ENCODE peak calls at places on chromosomes 6 and 20, in ten cellular contexts. One of them, this sample, is unnamed.

GRCh38 chr6:33878541-33878940 is 74.7 kb upstream of the MLN start:
- DNase-seq in lung microvascular endothelial cell: no peak
- DNase-seq in HS-27A: no peak
- DNase-seq in lower lobe of right lung: no peak
- DNase-seq in neuronal stem cell: no peak
- DNase-seq in GM06990: no peak
- DNase-seq in stimulated activated naive B cell treated with anti-CD40 and anti-IgM and Interleukin-4, amounts not matched to agents 10 μg/mL and 1 μg/mL and 100 μg/mL, for 72 hours: no peak
- DNase-seq in fibroblast of lung: no peak
- DNase-seq in Calu3: no peak
- DNase-seq in nucleus accumbens: no peak
- DNase-seq in this sample: no peak

GRCh38 chr6:11413112-11413687 is 124.3 kb upstream of the TMEM170B start:
- DNase-seq in Calu3: no peak
- DNase-seq in lower lobe of right lung: no peak
- DNase-seq in GM06990: no peak
- DNase-seq in nucleus accumbens: no peak
- DNase-seq in neuronal stem cell: no peak
- DNase-seq in HS-27A: no peak
- DNase-seq in stimulated activated naive B cell treated with anti-CD40 and anti-IgM and Interleukin-4, amounts not matched to agents 10 μg/mL and 1 μg/mL and 100 μg/mL, for 72 hours: no peak
- DNase-seq in lung microvascular endothelial cell: no peak
- DNase-seq in fibroblast of lung: no peak
- DNase-seq in this sample: no peak

GRCh38 chr20:1893721-1894470 is 1.3 kb upstream of the SIRPA start:
- DNase-seq in lower lobe of right lung: peak; percentile 86
- DNase-seq in lung microvascular endothelial cell: peak; percentile 17
- DNase-seq in stimulated activated naive B cell treated with anti-CD40 and anti-IgM and Interleukin-4, amounts not matched to agents 10 μg/mL and 1 μg/mL and 100 μg/mL, for 72 hours: peak; percentile 23
- DNase-seq in GM06990: no peak
- DNase-seq in neuronal stem cell: no peak
- DNase-seq in HS-27A: no peak
- DNase-seq in nucleus accumbens: peak; percentile 40
- DNase-seq in fibroblast of lung: no peak
- DNase-seq in Calu3: peak; percentile 9
- DNase-seq in this sample: no peak

GRCh38 chr20:52056203-52057062 is 135.1 kb downstream of the ZFP64 start:
- DNase-seq in Calu3: no peak
- DNase-seq in lower lobe of right lung: no peak
- DNase-seq in nucleus accumbens: no peak
- DNase-seq in HS-27A: peak; percentile 69
- DNase-seq in fibroblast of lung: peak; percentile 71
- DNase-seq in stimulated activated naive B cell treated with anti-CD40 and anti-IgM and Interleukin-4, amounts not matched to agents 10 μg/mL and 1 μg/mL and 100 μg/mL, for 72 hours: no peak
- DNase-seq in GM06990: no peak
- DNase-seq in neuronal stem cell: no peak
- DNase-seq in lung microvascular endothelial cell: no peak
- DNase-seq in this sample: no peak

GRCh38 chr6:33392168-33392947 is 735 bp downstream of the KIFC1 start:
- DNase-seq in lung microvascular endothelial cell: no peak
- DNase-seq in HS-27A: no peak
- DNase-seq in GM06990: no peak
- DNase-seq in neuronal stem cell: no peak
- DNase-seq in fibroblast of lung: no peak
- DNase-seq in lower lobe of right lung: no peak
- DNase-seq in Calu3: no peak
- DNase-seq in stimulated activated naive B cell treated with anti-CD40 and anti-IgM and Interleukin-4, amounts not matched to agents 10 μg/mL and 1 μg/mL and 100 μg/mL, for 72 hours: no peak
- DNase-seq in nucleus accumbens: no peak
- DNase-seq in this sample: no peak

GRCh38 chr20:1827974-1828785 is 67.0 kb upstream of the SIRPA start:
- DNase-seq in fibroblast of lung: no peak
- DNase-seq in nucleus accumbens: peak; percentile 97
- DNase-seq in GM06990: no peak
- DNase-seq in neuronal stem cell: no peak
- DNase-seq in HS-27A: no peak
- DNase-seq in lung microvascular endothelial cell: no peak
- DNase-seq in Calu3: peak; percentile 80
- DNase-seq in lower lobe of right lung: no peak
- DNase-seq in stimulated activated naive B cell treated with anti-CD40 and anti-IgM and Interleukin-4, amounts not matched to agents 10 μg/mL and 1 μg/mL and 100 μg/mL, for 72 hours: peak; percentile 73
- DNase-seq in this sample: peak; percentile 59

GRCh38 chr20:63495771-63496403 is 3.0 kb downstream of the EEF1A2 start:
- DNase-seq in GM06990: no peak
- DNase-seq in stimulated activated naive B cell treated with anti-CD40 and anti-IgM and Interleukin-4, amounts not matched to agents 10 μg/mL and 1 μg/mL and 100 μg/mL, for 72 hours: peak; percentile 39
- DNase-seq in lung microvascular endothelial cell: peak; percentile 67
- DNase-seq in lower lobe of right lung: peak; percentile 83
- DNase-seq in HS-27A: no peak
- DNase-seq in Calu3: peak; percentile 80
- DNase-seq in fibroblast of lung: peak; percentile 43
- DNase-seq in nucleus accumbens: peak; percentile 15
- DNase-seq in neuronal stem cell: peak; percentile 67
- DNase-seq in this sample: peak; percentile 77

GRCh38 chr6:24799541-24799915 is 811 bp upstream of the ARMH2 start:
- DNase-seq in stimulated activated naive B cell treated with anti-CD40 and anti-IgM and Interleukin-4, amounts not matched to agents 10 μg/mL and 1 μg/mL and 100 μg/mL, for 72 hours: no peak
- DNase-seq in HS-27A: no peak
- DNase-seq in lower lobe of right lung: no peak
- DNase-seq in lung microvascular endothelial cell: no peak
- DNase-seq in nucleus accumbens: no peak
- DNase-seq in fibroblast of lung: no peak
- DNase-seq in neuronal stem cell: no peak
- DNase-seq in GM06990: no peak
- DNase-seq in Calu3: no peak
- DNase-seq in this sample: no peak

GRCh38 chr20:4051413-4052138 is 36.2 kb upstream of the RNF24 start:
- DNase-seq in nucleus accumbens: no peak
- DNase-seq in Calu3: no peak
- DNase-seq in GM06990: no peak
- DNase-seq in stimulated activated naive B cell treated with anti-CD40 and anti-IgM and Interleukin-4, amounts not matched to agents 10 μg/mL and 1 μg/mL and 100 μg/mL, for 72 hours: no peak
- DNase-seq in neuronal stem cell: no peak
- DNase-seq in fibroblast of lung: no peak
- DNase-seq in lung microvascular endothelial cell: no peak
- DNase-seq in lower lobe of right lung: no peak
- DNase-seq in HS-27A: no peak
- DNase-seq in this sample: no peak

GRCh38 chr20:4067600-4068261 is 52.4 kb upstream of the RNF24 start:
- DNase-seq in lung microvascular endothelial cell: no peak
- DNase-seq in Calu3: peak; percentile 11
- DNase-seq in neuronal stem cell: no peak
- DNase-seq in stimulated activated naive B cell treated with anti-CD40 and anti-IgM and Interleukin-4, amounts not matched to agents 10 μg/mL and 1 μg/mL and 100 μg/mL, for 72 hours: no peak
- DNase-seq in lower lobe of right lung: no peak
- DNase-seq in fibroblast of lung: peak; percentile 75
- DNase-seq in GM06990: no peak
- DNase-seq in nucleus accumbens: no peak
- DNase-seq in HS-27A: peak; percentile 80
- DNase-seq in this sample: no peak

GRCh38 chr6:88636871-88637270 is 326.5 kb downstream of the RNGTT start:
- DNase-seq in HS-27A: no peak
- DNase-seq in lower lobe of right lung: no peak
- DNase-seq in lung microvascular endothelial cell: no peak
- DNase-seq in neuronal stem cell: no peak
- DNase-seq in fibroblast of lung: no peak
- DNase-seq in stimulated activated naive B cell treated with anti-CD40 and anti-IgM and Interleukin-4, amounts not matched to agents 10 μg/mL and 1 μg/mL and 100 μg/mL, for 72 hours: no peak
- DNase-seq in nucleus accumbens: no peak
- DNase-seq in Calu3: no peak
- DNase-seq in GM06990: no peak
- DNase-seq in this sample: no peak

GRCh38 chr6:16901777-16902176 is 140.5 kb upstream of the ATXN1 start:
- DNase-seq in Calu3: peak; percentile 15
- DNase-seq in GM06990: no peak
- DNase-seq in stimulated activated naive B cell treated with anti-CD40 and anti-IgM and Interleukin-4, amounts not matched to agents 10 μg/mL and 1 μg/mL and 100 μg/mL, for 72 hours: no peak
- DNase-seq in nucleus accumbens: no peak
- DNase-seq in lower lobe of right lung: peak; percentile 83
- DNase-seq in lung microvascular endothelial cell: peak; percentile 20
- DNase-seq in fibroblast of lung: peak; percentile 90
- DNase-seq in neuronal stem cell: no peak
- DNase-seq in HS-27A: peak; percentile 12
- DNase-seq in this sample: no peak

GRCh38 chr6:7615611-7616383 is 25.8 kb downstream of the SNRNP48 start:
- DNase-seq in neuronal stem cell: peak; percentile 47
- DNase-seq in lower lobe of right lung: no peak
- DNase-seq in HS-27A: no peak
- DNase-seq in fibroblast of lung: peak; percentile 69
- DNase-seq in lung microvascular endothelial cell: peak; percentile 76
- DNase-seq in Calu3: peak; percentile 32
- DNase-seq in nucleus accumbens: no peak
- DNase-seq in stimulated activated naive B cell treated with anti-CD40 and anti-IgM and Interleukin-4, amounts not matched to agents 10 μg/mL and 1 μg/mL and 100 μg/mL, for 72 hours: peak; percentile 14
- DNase-seq in GM06990: peak; percentile 15
- DNase-seq in this sample: peak; percentile 42

GRCh38 chr6:17353440-17354175 is 39.8 kb upstream of the CAP2 start:
- DNase-seq in HS-27A: no peak
- DNase-seq in lower lobe of right lung: no peak
- DNase-seq in stimulated activated naive B cell treated with anti-CD40 and anti-IgM and Interleukin-4, amounts not matched to agents 10 μg/mL and 1 μg/mL and 100 μg/mL, for 72 hours: no peak
- DNase-seq in nucleus accumbens: peak; percentile 24
- DNase-seq in lung microvascular endothelial cell: no peak
- DNase-seq in GM06990: no peak
- DNase-seq in Calu3: no peak
- DNase-seq in fibroblast of lung: no peak
- DNase-seq in neuronal stem cell: no peak
- DNase-seq in this sample: no peak

GRCh38 chr20:36454664-36455427 is 86.5 kb upstream of the MYL9 start:
- DNase-seq in lower lobe of right lung: peak; percentile 62
- DNase-seq in nucleus accumbens: no peak
- DNase-seq in HS-27A: no peak
- DNase-seq in neuronal stem cell: peak; percentile 64
- DNase-seq in Calu3: peak; percentile 46
- DNase-seq in lung microvascular endothelial cell: peak; percentile 43
- DNase-seq in fibroblast of lung: no peak
- DNase-seq in GM06990: no peak
- DNase-seq in stimulated activated naive B cell treated with anti-CD40 and anti-IgM and Interleukin-4, amounts not matched to agents 10 μg/mL and 1 μg/mL and 100 μg/mL, for 72 hours: no peak
- DNase-seq in this sample: no peak

GRCh38 chr6:33708516-33709204 is 2.8 kb downstream of the UQCC2 start:
- DNase-seq in neuronal stem cell: no peak
- DNase-seq in lung microvascular endothelial cell: no peak
- DNase-seq in GM06990: no peak
- DNase-seq in HS-27A: no peak
- DNase-seq in Calu3: no peak
- DNase-seq in lower lobe of right lung: peak; percentile 4
- DNase-seq in nucleus accumbens: peak; percentile 55
- DNase-seq in fibroblast of lung: no peak
- DNase-seq in stimulated activated naive B cell treated with anti-CD40 and anti-IgM and Interleukin-4, amounts not matched to agents 10 μg/mL and 1 μg/mL and 100 μg/mL, for 72 hours: no peak
- DNase-seq in this sample: no peak

GRCh38 chr6:75719133-75719532 is 29.9 kb upstream of the MYO6 start:
- DNase-seq in lower lobe of right lung: no peak
- DNase-seq in lung microvascular endothelial cell: no peak
- DNase-seq in Calu3: no peak
- DNase-seq in nucleus accumbens: no peak
- DNase-seq in HS-27A: no peak
- DNase-seq in stimulated activated naive B cell treated with anti-CD40 and anti-IgM and Interleukin-4, amounts not matched to agents 10 μg/mL and 1 μg/mL and 100 μg/mL, for 72 hours: no peak
- DNase-seq in neuronal stem cell: no peak
- DNase-seq in GM06990: no peak
- DNase-seq in fibroblast of lung: no peak
- DNase-seq in this sample: no peak

GRCh38 chr6:15065603-15066002 is 180.3 kb upstream of the JARID2 start:
- DNase-seq in GM06990: no peak
- DNase-seq in HS-27A: no peak
- DNase-seq in neuronal stem cell: no peak
- DNase-seq in nucleus accumbens: no peak
- DNase-seq in stimulated activated naive B cell treated with anti-CD40 and anti-IgM and Interleukin-4, amounts not matched to agents 10 μg/mL and 1 μg/mL and 100 μg/mL, for 72 hours: no peak
- DNase-seq in lower lobe of right lung: no peak
- DNase-seq in fibroblast of lung: peak; percentile 84
- DNase-seq in lung microvascular endothelial cell: no peak
- DNase-seq in Calu3: no peak
- DNase-seq in this sample: no peak

GRCh38 chr6:79073888-79074287 is 4.2 kb downstream of the PHIP start:
- DNase-seq in lower lobe of right lung: no peak
- DNase-seq in stimulated activated naive B cell treated with anti-CD40 and anti-IgM and Interleukin-4, amounts not matched to agents 10 μg/mL and 1 μg/mL and 100 μg/mL, for 72 hours: no peak
- DNase-seq in fibroblast of lung: no peak
- DNase-seq in Calu3: no peak
- DNase-seq in HS-27A: no peak
- DNase-seq in GM06990: no peak
- DNase-seq in neuronal stem cell: no peak
- DNase-seq in nucleus accumbens: no peak
- DNase-seq in lung microvascular endothelial cell: no peak
- DNase-seq in this sample: no peak

GRCh38 chr6:33209856-33210255 is 1.6 kb downstream of the RING1 start:
- DNase-seq in stimulated activated naive B cell treated with anti-CD40 and anti-IgM and Interleukin-4, amounts not matched to agents 10 μg/mL and 1 μg/mL and 100 μg/mL, for 72 hours: no peak
- DNase-seq in nucleus accumbens: no peak
- DNase-seq in Calu3: no peak
- DNase-seq in neuronal stem cell: no peak
- DNase-seq in lung microvascular endothelial cell: no peak
- DNase-seq in HS-27A: no peak
- DNase-seq in GM06990: no peak
- DNase-seq in lower lobe of right lung: no peak
- DNase-seq in fibroblast of lung: no peak
- DNase-seq in this sample: no peak

GRCh38 chr20:2005831-2006426 is 12.1 kb upstream of the PDYN start:
- DNase-seq in nucleus accumbens: no peak
- DNase-seq in Calu3: peak; percentile 73
- DNase-seq in neuronal stem cell: peak; percentile 80
- DNase-seq in lower lobe of right lung: peak; percentile 75
- DNase-seq in lung microvascular endothelial cell: peak; percentile 71
- DNase-seq in HS-27A: peak; percentile 20
- DNase-seq in GM06990: no peak
- DNase-seq in fibroblast of lung: peak; percentile 50
- DNase-seq in stimulated activated naive B cell treated with anti-CD40 and anti-IgM and Interleukin-4, amounts not matched to agents 10 μg/mL and 1 μg/mL and 100 μg/mL, for 72 hours: peak; percentile 39
- DNase-seq in this sample: peak; percentile 94

GRCh38 chr6:73610444-73611275 is 43.1 kb downstream of the SLC17A5 start:
- DNase-seq in HS-27A: peak; percentile 20
- DNase-seq in lung microvascular endothelial cell: peak; percentile 75
- DNase-seq in stimulated activated naive B cell treated with anti-CD40 and anti-IgM and Interleukin-4, amounts not matched to agents 10 μg/mL and 1 μg/mL and 100 μg/mL, for 72 hours: no peak
- DNase-seq in neuronal stem cell: no peak
- DNase-seq in GM06990: peak; percentile 30
- DNase-seq in lower lobe of right lung: no peak
- DNase-seq in fibroblast of lung: peak; percentile 80
- DNase-seq in nucleus accumbens: no peak
- DNase-seq in Calu3: peak; percentile 10
- DNase-seq in this sample: no peak

GRCh38 chr6:140897804-140898573 is 1234.7 kb upstream of the GJE1 start:
- DNase-seq in GM06990: no peak
- DNase-seq in fibroblast of lung: no peak
- DNase-seq in Calu3: no peak
- DNase-seq in nucleus accumbens: no peak
- DNase-seq in neuronal stem cell: no peak
- DNase-seq in HS-27A: no peak
- DNase-seq in stimulated activated naive B cell treated with anti-CD40 and anti-IgM and Interleukin-4, amounts not matched to agents 10 μg/mL and 1 μg/mL and 100 μg/mL, for 72 hours: no peak
- DNase-seq in lung microvascular endothelial cell: no peak
- DNase-seq in lower lobe of right lung: peak; percentile 58
- DNase-seq in this sample: no peak

GRCh38 chr20:58054082-58054481 is 174.4 kb downstream of the ANKRD60 start:
- DNase-seq in lung microvascular endothelial cell: no peak
- DNase-seq in GM06990: no peak
- DNase-seq in fibroblast of lung: no peak
- DNase-seq in Calu3: no peak
- DNase-seq in nucleus accumbens: no peak
- DNase-seq in neuronal stem cell: no peak
- DNase-seq in lower lobe of right lung: no peak
- DNase-seq in HS-27A: no peak
- DNase-seq in stimulated activated naive B cell treated with anti-CD40 and anti-IgM and Interleukin-4, amounts not matched to agents 10 μg/mL and 1 μg/mL and 100 μg/mL, for 72 hours: no peak
- DNase-seq in this sample: no peak

GRCh38 chr20:31604567-31605030 is 490 bp upstream of the ID1 start:
- DNase-seq in Calu3: no peak
- DNase-seq in nucleus accumbens: no peak
- DNase-seq in lower lobe of right lung: no peak
- DNase-seq in HS-27A: no peak
- DNase-seq in GM06990: no peak
- DNase-seq in stimulated activated naive B cell treated with anti-CD40 and anti-IgM and Interleukin-4, amounts not matched to agents 10 μg/mL and 1 μg/mL and 100 μg/mL, for 72 hours: no peak
- DNase-seq in neuronal stem cell: no peak
- DNase-seq in fibroblast of lung: no peak
- DNase-seq in lung microvascular endothelial cell: no peak
- DNase-seq in this sample: no peak

GRCh38 chr20:17710379-17711305 is 10.9 kb downstream of the BANF2 start:
- DNase-seq in nucleus accumbens: no peak
- DNase-seq in Calu3: no peak
- DNase-seq in fibroblast of lung: peak; percentile 36
- DNase-seq in GM06990: no peak
- DNase-seq in lung microvascular endothelial cell: no peak
- DNase-seq in lower lobe of right lung: no peak
- DNase-seq in stimulated activated naive B cell treated with anti-CD40 and anti-IgM and Interleukin-4, amounts not matched to agents 10 μg/mL and 1 μg/mL and 100 μg/mL, for 72 hours: no peak
- DNase-seq in HS-27A: no peak
- DNase-seq in neuronal stem cell: no peak
- DNase-seq in this sample: no peak

GRCh38 chr6:154426997-154427396 is 70.4 kb upstream of the IPCEF1 start:
- DNase-seq in GM06990: no peak
- DNase-seq in lower lobe of right lung: no peak
- DNase-seq in stimulated activated naive B cell treated with anti-CD40 and anti-IgM and Interleukin-4, amounts not matched to agents 10 μg/mL and 1 μg/mL and 100 μg/mL, for 72 hours: no peak
- DNase-seq in neuronal stem cell: no peak
- DNase-seq in HS-27A: no peak
- DNase-seq in Calu3: no peak
- DNase-seq in lung microvascular endothelial cell: no peak
- DNase-seq in fibroblast of lung: no peak
- DNase-seq in nucleus accumbens: no peak
- DNase-seq in this sample: no peak

GRCh38 chr20:63312690-63313348 is 19.8 kb downstream of the COL20A1 start:
- DNase-seq in HS-27A: no peak
- DNase-seq in stimulated activated naive B cell treated with anti-CD40 and anti-IgM and Interleukin-4, amounts not matched to agents 10 μg/mL and 1 μg/mL and 100 μg/mL, for 72 hours: no peak
- DNase-seq in GM06990: no peak
- DNase-seq in Calu3: no peak
- DNase-seq in fibroblast of lung: peak; percentile 69
- DNase-seq in nucleus accumbens: peak; percentile 7
- DNase-seq in neuronal stem cell: no peak
- DNase-seq in lung microvascular endothelial cell: no peak
- DNase-seq in lower lobe of right lung: no peak
- DNase-seq in this sample: no peak

This sample was measured in neural crest cell.